ENCODE peak calls at places on chromosomes 4 and X, in four cellular contexts. T is uterus, Z is suprapubic skin, G is tibial nerve. V is an unnamed sample.

GRCh38 chr4:129131343-129131742 is 35.4 kb downstream of the C4orf33 start:
- DNase-seq in G (no peak), Z (no peak), T (no peak), V (no peak)

GRCh38 chr4:15920723-15921591 is 17.6 kb downstream of the FGFBP1 start:
- DNase-seq in T (peak), Z (no peak), G (peak), V (peak)

GRCh38 chr4:52824603-52825310 is 37.4 kb upstream of the RASL11B start:
- DNase-seq in T (no peak), Z (no peak), G (no peak), V (no peak)

GRCh38 chr4:16082424-16083216 is 1.2 kb downstream of the PROM1 start:
- DNase-seq in T (no peak), Z (no peak), G (no peak), V (no peak)

GRCh38 chr4:21733894-21734630 is 214.5 kb downstream of the KCNIP4 start:
- DNase-seq in T (no peak), G (no peak), Z (no peak), V (no peak)

GRCh38 chr4:173935622-173936405 is 347.7 kb downstream of the FBXO8 start:
- DNase-seq in G (no peak), Z (no peak), T (no peak), V (no peak)

GRCh38 chr4:163566257-163566656 is 71.8 kb downstream of the TMA16 start:
- DNase-seq in Z (no peak), T (no peak), G (no peak), V (no peak)

GRCh38 chr4:1599491-1600210 is 84.5 kb downstream of the FAM53A start:
- DNase-seq in G (no peak), T (no peak), Z (peak), V (no peak)

GRCh38 chr4:1209821-1210220 is 37.4 kb upstream of the SPON2 start:
- DNase-seq in Z (peak), G (peak), T (peak), V (no peak)

GRCh38 chrX:74119016-74119910 is 184.7 kb upstream of the ZCCHC13 start:
- DNase-seq in T (no peak), G (no peak), Z (no peak), V (no peak)

GRCh38 chr4:85555210-85555609 is 80.3 kb downstream of the ARHGAP24 start:
- DNase-seq in G (no peak), T (no peak), Z (no peak), V (no peak)

GRCh38 chrX:126551725-126552312 is 795 bp downstream of the DCAF12L1 start:
- DNase-seq in G (no peak), Z (no peak), T (no peak), V (no peak)

GRCh38 chrX:149858592-149858991 is 22.4 kb upstream of the MAGEA8 start:
- DNase-seq in Z (no peak), G (no peak), T (no peak), V (no peak)

GRCh38 chr4:159837071-159837470 is 734.2 kb downstream of the RAPGEF2 start:
- DNase-seq in T (no peak), Z (no peak), G (no peak), V (no peak)

DNA sequence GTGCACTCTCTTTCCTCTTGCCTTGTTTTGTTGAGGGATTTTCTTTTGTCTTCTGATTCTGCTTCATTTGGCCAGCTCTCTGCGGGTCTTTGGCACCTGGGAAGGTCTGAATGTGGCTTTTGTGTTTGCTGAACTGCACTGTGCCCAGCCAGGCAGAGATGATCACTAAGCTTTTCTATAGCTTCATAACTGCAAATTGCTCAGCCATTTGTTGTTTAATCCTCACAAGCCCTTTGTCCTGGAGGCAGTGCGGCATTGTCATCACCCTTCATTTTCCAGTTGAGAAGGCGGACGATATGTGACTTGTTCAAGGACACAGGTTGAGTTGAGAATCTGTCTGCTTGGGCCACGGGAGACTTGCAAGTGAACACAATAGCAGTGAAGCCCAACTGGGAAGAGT is 46.0 kb upstream of the SFRP2 start:
- DNase-seq in Z (no peak), G (no peak), T (no peak), V (no peak)
- H3K27ac ChIP-seq in Z (no peak), G (no peak), T (no peak), V (no peak)

GRCh38 chrX:40085086-40085551 is 12.6 kb downstream of the BCOR start:
- DNase-seq in T (no peak), G (no peak), Z (no peak), V (no peak)

GRCh38 chrX:40084471-40084870 is 13.3 kb downstream of the BCOR start:
- DNase-seq in T (no peak), Z (no peak), G (no peak), V (no peak)

GRCh38 chrX:40083979-40084359 is 13.8 kb downstream of the BCOR start:
- DNase-seq in Z (no peak), T (no peak), G (no peak), V (no peak)

GRCh38 chrX:40086569-40087335 is 11.0 kb downstream of the BCOR start:
- DNase-seq in G (no peak), T (no peak), Z (no peak), V (no peak)

DNA sequence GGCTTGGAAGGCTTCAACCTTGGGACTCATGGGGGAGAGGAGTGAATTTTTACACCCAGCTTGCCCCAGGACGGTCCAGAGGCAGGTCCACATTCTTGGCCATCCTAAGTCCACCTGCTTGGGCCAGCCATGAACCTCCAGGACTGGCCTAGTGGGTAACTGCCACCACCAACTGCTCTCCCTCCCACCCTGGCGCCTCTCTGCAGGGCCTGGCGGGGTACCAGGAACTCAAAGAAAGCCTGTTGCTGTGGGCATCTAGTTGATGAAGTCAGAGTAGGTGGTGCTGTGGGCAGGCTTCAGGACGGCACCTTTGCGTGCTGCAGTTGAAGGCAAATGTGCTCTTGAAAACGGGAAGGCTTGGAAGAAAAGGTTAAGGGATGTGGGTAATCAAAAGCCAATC is 12.0 kb downstream of the BCOR start:
- DNase-seq in T (no peak), G (no peak), Z (no peak), V (no peak)
- TF ChIP-seq POLR2A in T (no peak), G (no peak), Z (no peak), V (no peak)

DNA sequence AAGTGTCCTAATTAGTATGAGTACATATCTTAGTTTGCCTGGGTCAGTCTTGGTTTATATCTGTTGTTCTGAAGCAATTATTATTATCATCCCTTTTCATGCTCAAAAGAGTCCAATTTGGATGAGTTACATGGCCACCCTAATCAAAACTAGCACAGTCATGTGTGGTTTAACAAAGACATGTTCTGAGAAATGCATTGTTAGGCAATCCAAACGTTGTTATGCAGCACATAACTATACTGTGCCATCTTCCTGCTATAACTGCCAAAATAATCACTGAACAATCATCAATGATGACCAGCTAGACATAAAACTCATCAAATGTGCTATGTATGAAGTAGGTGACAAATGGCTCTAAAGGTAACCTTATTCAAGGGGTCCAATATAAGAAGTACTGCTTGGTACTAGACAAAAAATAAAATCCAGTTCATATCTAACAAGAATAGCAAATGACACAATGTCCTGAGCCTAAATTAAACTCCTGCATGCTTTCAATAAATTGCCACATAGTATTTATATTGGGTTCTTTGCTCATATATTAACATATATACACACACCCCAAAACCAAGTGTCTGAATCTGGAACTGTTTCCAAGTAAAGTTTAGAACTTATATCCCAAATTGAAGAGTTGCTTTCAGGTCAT is 41.9 kb downstream of the CNOT6L start:
- DNase-seq in G (no peak), Z (no peak), T (no peak), V (no peak)
- H3K27ac ChIP-seq in G (no peak), Z (peak), T (no peak), V (no peak)

GRCh38 chr4:37686373-37687174 is at the start of gene RELL1:
- DNase-seq in T (peak), G (peak), Z (peak), V (peak)
- TF ChIP-seq POLR2A in T (peak), G (no peak), Z (no peak), V (no peak)

DNA sequence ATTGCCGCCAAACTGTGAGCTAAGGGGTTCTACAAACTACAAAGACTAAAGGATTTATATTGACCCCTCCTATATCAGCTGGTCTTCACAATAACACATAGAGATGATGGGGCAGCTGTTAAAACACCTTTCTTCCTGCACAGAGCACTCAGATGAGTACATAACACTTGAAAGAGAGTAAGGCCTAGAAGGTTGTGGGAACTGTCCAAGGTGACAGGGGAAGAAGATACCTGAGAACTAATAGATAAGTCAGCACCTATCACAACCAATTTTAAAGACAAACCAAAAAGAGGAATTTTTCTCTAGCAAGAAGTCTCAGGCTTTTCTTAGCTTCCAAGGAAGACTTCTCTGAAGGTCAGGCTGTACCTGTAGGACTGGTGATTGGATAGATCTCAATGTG is 19.1 kb upstream of the CXCL6 start:
- DNase-seq in T (no peak), G (no peak), Z (no peak), V (no peak)
- H3K27ac ChIP-seq in T (no peak), G (no peak), Z (no peak), V (no peak)

GRCh38 chr4:166043801-166044200 is 170.8 kb downstream of the TLL1 start:
- DNase-seq in T (no peak), Z (no peak), G (no peak), V (no peak)

GRCh38 chr4:166044871-166045270 is 171.8 kb downstream of the TLL1 start:
- DNase-seq in Z (no peak), G (no peak), T (no peak), V (no peak)

GRCh38 chr4:166042510-166043055 is 169.5 kb downstream of the TLL1 start:
- DNase-seq in G (no peak), Z (no peak), T (no peak), V (no peak)

GRCh38 chr4:166049036-166049435 is 176.0 kb downstream of the TLL1 start:
- DNase-seq in Z (no peak), T (no peak), G (no peak), V (no peak)

DNA sequence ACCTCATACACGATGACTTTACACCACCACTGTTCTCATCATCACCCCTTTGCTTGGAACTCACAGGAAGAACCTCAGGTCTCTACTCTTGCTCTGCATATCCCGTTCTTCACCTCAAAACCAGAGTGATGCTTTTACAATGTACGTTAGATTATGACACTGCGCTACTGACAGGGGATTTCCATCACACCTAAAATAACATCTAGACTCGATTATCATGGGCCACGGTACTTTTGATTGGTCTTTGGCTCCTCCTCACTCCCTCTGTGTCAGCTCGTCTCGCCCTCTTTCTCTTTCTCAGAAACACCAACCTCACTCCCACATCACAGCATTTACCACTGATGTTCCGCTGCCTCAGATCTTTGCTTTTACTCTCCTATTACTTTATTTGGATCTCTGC is 172.4 kb downstream of the TLL1 start:
- DNase-seq in T (no peak), Z (no peak), G (no peak), V (no peak)
- TF ChIP-seq POLR2A in T (no peak), Z (no peak), G (no peak), V (no peak)

V was measured in esophagus squamous epithelium.